ENCODE peak calls at places on chromosomes 11 and 22, in four cellular contexts. D is HuH-7; Z is CD4-positive, alpha-beta T cell; L is dorsolateral prefrontal cortex. J is an unnamed sample.

GRCh38 chr11:57763568-57763967 is 2.0 kb downstream of the CTNND1 start:
- DNase-seq in D (peak; percentile 85), Z (no peak), L (no peak), J (no peak)

GRCh38 chr11:72333657-72334056 is 89.7 kb upstream of the PHOX2A start:
- DNase-seq in D (no peak), Z (peak; percentile 53), L (no peak), J (no peak)

GRCh38 chr11:119885861-119886567 is 157.0 kb upstream of the NECTIN1 start:
- DNase-seq in D (no peak), Z (no peak), L (no peak), J (no peak)

GRCh38 chr22:33576205-33576604 is 344.1 kb downstream of the LARGE1 start:
- DNase-seq in D (no peak), Z (no peak), L (no peak), J (no peak)

GRCh38 chr11:59582006-59582405 is 33.6 kb downstream of the OSBP start:
- DNase-seq in D (no peak), Z (no peak), L (no peak), J (no peak)

GRCh38 chr11:85967457-85967856 is 101.4 kb downstream of the PICALM start:
- DNase-seq in D (no peak), Z (no peak), L (no peak), J (no peak)

GRCh38 chr22:39209756-39210155 is 35.0 kb downstream of the PDGFB start:
- DNase-seq in D (no peak), Z (no peak), L (no peak), J (no peak)

GRCh38 chr22:23894710-23895598 is 771 bp downstream of the MIF start:
- DNase-seq in D (peak; percentile 67), Z (peak; percentile 43), L (peak; percentile 81), J (peak; percentile 32)

GRCh38 chr11:123765601-123766000 is 11.3 kb upstream of the OR6X1 start:
- DNase-seq in D (no peak), Z (no peak), L (no peak), J (no peak)

GRCh38 chr22:38802671-38803121 is 8.8 kb upstream of the DNAL4 start:
- DNase-seq in D (peak; percentile 36), Z (no peak), L (no peak), J (no peak)

GRCh38 chr22:19621372-19622060 is 92.8 kb upstream of the SEPTIN5 start:
- DNase-seq in D (no peak), Z (no peak), L (no peak), J (no peak)

J was measured in T-helper 22 cell.